ENCODE peak calls at places on chromosomes 11 and 22, in four cellular contexts. F is HepG2, D is K562, Z is SK-N-SH. C is an unnamed sample.
A peak's percentile ranks its signal among the peaks of the same experiment; 100 is the strongest.

GRCh38 chr11:14042686-14043440 is 80.3 kb downstream of the SPON1 start:
- DNase-seq in D (no peak), Z (no peak), F (no peak), C (no peak)

GRCh38 chr22:34808618-34809017 is 257.3 kb upstream of the ISX start:
- DNase-seq in D (no peak), F (no peak), Z (no peak), C (no peak)

GRCh38 chr11:120168108-120168959 is 30.4 kb upstream of the TRIM29 start:
- DNase-seq in F (no peak), Z (no peak), D (no peak), C (no peak)

GRCh38 chr11:61596539-61596938 is 15.7 kb upstream of the SYT7 start:
- DNase-seq in F (no peak), Z (no peak), D (no peak), C (no peak)

GRCh38 chr22:41092023-41092817 is at the start of gene EP300:
- DNase-seq in D (peak; percentile 77), Z (peak; percentile 72), F (peak; percentile 18), C (peak; percentile 69)

GRCh38 chr11:34749666-34750659 is 129.1 kb downstream of the EHF start:
- DNase-seq in F (no peak), D (no peak), Z (no peak), C (no peak)

GRCh38 chr11:64659417-64660144 is 63.4 kb downstream of the NRXN2 start:
- DNase-seq in F (peak; percentile 39), Z (no peak), D (peak; percentile 75), C (no peak)

GRCh38 chr11:76385903-76386302 is 4.8 kb downstream of the GVQW3 start:
- DNase-seq in Z (no peak), F (peak; percentile 78), D (no peak), C (no peak)

GRCh38 chr22:21626073-21626734 is 3.6 kb downstream of the YDJC start:
- DNase-seq in F (no peak), Z (no peak), D (no peak), C (no peak)

GRCh38 chr22:23130697-23131096 is 11.1 kb downstream of the RSPH14 start:
- DNase-seq in Z (no peak), F (no peak), D (peak; percentile 45), C (no peak)

GRCh38 chr22:40534379-40535188 is 101.9 kb downstream of the MRTFA start:
- DNase-seq in F (no peak), Z (no peak), D (no peak), C (no peak)

GRCh38 chr11:44949160-44950035 is 1.3 kb downstream of the TP53I11 start:
- DNase-seq in F (no peak), Z (peak; percentile 84), D (peak; percentile 48), C (peak; percentile 77)

GRCh38 chr11:132911186-132911585 is 621.1 kb downstream of the OPCML start:
- DNase-seq in Z (no peak), F (no peak), D (no peak), C (no peak)

GRCh38 chr11:125591659-125592304 is 870 bp upstream of the STT3A start:
- DNase-seq in Z (peak; percentile 55), D (peak; percentile 42), F (peak; percentile 10), C (peak; percentile 44)

GRCh38 chr11:64419818-64420485 is 61.0 kb downstream of the RPS6KA4 start:
- DNase-seq in Z (no peak), F (no peak), D (no peak), C (no peak)

GRCh38 chr11:43547411-43547718 is 133.2 kb upstream of the HSD17B12 start:
- DNase-seq in D (no peak), F (no peak), Z (no peak), C (peak; percentile 32)

GRCh38 chr11:48210052-48210451 is 6.6 kb upstream of the OR4B1 start:
- DNase-seq in D (no peak), F (peak; percentile 2), Z (no peak), C (no peak)

GRCh38 chr11:75275581-75275980 is 35.0 kb downstream of the TPBGL start:
- DNase-seq in Z (no peak), F (no peak), D (no peak), C (no peak)

GRCh38 chr11:7160814-7161489 is 72.2 kb downstream of the RBMXL2 start:
- DNase-seq in Z (no peak), F (no peak), D (no peak), C (no peak)

GRCh38 chr11:9314291-9315077 is at the start of gene TMEM41B:
- DNase-seq in F (peak; percentile 99), Z (peak; percentile 99), D (peak; percentile 99), C (peak; percentile 99)

GRCh38 chr11:69682221-69682620 is 7.1 kb upstream of the LTO1 start:
- DNase-seq in Z (no peak), F (no peak), D (no peak), C (no peak)

GRCh38 chr11:77522215-77522614 is 48.3 kb upstream of the PAK1 start:
- DNase-seq in F (no peak), D (no peak), Z (no peak), C (no peak)

GRCh38 chr11:6402061-6402470 is 11.8 kb downstream of the SMPD1 start:
- DNase-seq in F (peak; percentile 59), Z (no peak), D (no peak), C (no peak)

GRCh38 chr11:18709414-18709813 is 10.8 kb downstream of the TMEM86A start:
- DNase-seq in Z (no peak), D (no peak), F (no peak), C (no peak)

GRCh38 chr11:27722117-27722844 is 22.0 kb upstream of the BDNF start:
- DNase-seq in Z (peak; percentile 64), F (no peak), D (no peak), C (peak; percentile 62)

GRCh38 chr22:30201970-30202369 is 44.6 kb downstream of the LIF start:
- DNase-seq in Z (no peak), D (no peak), F (no peak), C (no peak)

DNA sequence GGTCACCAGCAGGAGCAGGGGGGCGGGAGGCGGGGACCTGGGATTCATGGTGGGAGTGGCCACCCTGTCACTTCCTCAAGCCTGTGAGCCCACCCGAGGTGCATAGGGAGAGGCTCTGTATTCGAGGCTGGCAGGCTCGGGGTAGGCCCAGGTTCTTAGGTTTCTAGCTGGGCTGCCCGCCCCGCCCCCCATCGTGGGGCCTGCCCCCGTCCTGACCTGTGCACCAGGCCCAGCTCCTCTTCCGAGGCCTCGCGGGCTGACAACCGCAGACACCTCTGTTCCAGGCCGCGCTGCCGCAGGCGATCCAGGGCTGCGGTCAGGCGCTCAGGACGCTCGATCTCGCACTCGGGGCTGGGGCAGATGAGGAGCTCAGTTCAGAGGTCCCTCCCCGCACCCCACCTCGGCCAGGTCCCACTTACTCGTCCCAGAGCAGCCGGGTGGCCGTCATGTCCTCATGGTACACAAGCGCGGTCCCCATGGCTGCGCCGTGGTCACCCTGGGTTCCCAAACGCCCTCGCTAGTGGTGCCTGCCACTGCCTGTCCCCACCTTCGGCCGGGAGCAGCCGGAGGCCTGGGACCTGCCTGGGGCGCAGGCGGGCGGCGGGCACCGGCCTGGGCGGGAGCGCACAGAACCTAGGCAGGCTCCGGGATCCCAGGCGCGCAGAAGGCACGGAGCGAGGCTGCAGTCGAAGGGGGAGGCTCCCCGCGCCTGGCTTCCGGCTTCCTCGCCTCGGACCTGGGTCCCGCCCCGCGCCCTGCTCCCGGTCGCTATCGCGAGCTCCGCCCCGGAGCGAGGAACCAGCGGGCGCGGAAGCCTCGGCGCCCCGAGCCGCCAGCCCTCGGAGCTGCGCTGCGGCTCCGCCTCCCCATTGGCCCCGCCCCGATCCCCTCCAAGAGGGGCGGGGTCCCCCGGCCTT is at the start of gene HDAC10:
- DNase-seq in F (peak; percentile 56), Z (peak; percentile 94), D (peak; percentile 78), C (peak; percentile 89)
- TF ChIP-seq FOXJ3 in F (no peak), Z (no peak), D (no peak), C (no peak)

GRCh38 chr11:68213555-68214172 is 568 bp upstream of the KMT5B start:
- DNase-seq in F (peak; percentile 76), Z (peak; percentile 94), D (peak; percentile 85), C (peak; percentile 78)

GRCh38 chr11:68215087-68215445 is 2.0 kb upstream of the KMT5B start:
- DNase-seq in F (no peak), D (peak; percentile 27), Z (peak; percentile 25), C (no peak)

GRCh38 chr11:68213135-68213515 is at the start of gene KMT5B:
- DNase-seq in F (no peak), Z (peak; percentile 78), D (no peak), C (peak; percentile 61)

GRCh38 chr11:68215524-68216170 is 2.6 kb upstream of the KMT5B start:
- DNase-seq in F (no peak), D (no peak), Z (peak; percentile 12), C (no peak)

DNA sequence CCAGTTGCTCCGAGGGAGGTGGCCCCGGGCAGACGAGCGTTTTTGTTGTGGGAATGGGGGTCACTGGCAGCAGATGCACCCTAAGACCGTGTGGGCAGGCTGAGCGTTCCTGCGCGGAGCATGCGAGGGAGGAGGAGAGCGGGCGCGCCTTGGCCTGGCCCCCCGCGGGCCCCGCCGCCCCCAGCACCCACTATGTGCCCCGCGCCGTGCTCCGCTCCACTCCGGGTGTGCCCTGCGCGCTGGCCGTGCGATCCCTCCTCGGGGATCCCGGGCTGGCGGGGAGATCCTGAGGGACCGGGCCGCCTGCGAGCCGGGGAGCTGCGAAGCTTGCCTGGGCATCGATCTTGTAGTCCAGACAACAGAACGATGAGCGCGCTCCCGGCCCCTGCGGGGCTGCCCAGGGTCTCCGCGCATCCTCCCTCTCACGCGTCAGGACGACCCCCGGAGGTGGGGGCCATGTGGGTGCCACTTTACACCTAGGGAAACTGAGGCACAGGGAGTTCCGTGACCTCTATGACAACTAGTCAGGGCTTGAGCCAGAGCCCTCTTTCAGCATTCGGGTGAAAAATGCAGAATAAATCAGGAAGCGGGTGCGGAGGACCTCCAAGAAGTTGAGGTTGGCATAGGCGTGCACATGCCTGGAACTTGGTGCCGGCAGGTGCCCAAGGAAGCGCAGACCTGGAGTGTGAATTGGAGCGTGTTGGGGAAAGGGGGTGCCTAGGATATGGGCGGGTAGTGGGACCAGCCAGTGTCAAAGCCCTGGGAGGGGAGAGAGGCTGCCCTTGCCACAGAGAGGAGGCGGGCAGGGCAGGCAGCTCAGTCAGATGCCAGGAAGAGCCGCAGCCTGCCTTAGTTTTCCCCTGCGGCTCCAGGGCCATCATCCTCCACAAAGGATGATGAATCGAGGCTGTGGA is 1.3 kb upstream of the KMT5B start:
- DNase-seq in F (no peak), Z (peak; percentile 44), D (no peak), C (peak; percentile 35)
- TF ChIP-seq FOXJ3 in F (no peak), Z (no peak), D (no peak), C (no peak)

DNA sequence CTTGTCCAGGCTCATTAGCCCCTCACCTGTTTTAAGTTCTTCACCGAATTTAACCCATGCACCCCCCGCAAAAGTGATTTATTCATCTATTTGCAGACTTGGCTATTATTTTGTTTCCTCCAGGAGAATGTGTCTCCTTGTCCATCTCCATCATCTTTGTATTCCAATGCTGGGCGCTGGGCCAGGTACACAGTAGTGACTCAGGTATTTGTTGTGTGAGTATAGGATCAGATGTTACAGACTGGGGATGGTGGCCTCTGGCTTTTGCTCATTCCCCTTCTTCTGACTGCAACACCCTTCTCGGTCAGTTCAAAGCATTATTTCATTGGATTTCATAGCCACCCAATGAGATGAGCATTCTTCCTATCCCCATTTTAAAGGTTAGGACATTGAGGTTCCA is 408.2 kb downstream of the MN1 start:
- DNase-seq in Z (no peak), D (no peak), F (no peak), C (no peak)
- TF ChIP-seq FOXJ3 in Z (no peak), D (no peak), F (no peak), C (no peak)

DNA sequence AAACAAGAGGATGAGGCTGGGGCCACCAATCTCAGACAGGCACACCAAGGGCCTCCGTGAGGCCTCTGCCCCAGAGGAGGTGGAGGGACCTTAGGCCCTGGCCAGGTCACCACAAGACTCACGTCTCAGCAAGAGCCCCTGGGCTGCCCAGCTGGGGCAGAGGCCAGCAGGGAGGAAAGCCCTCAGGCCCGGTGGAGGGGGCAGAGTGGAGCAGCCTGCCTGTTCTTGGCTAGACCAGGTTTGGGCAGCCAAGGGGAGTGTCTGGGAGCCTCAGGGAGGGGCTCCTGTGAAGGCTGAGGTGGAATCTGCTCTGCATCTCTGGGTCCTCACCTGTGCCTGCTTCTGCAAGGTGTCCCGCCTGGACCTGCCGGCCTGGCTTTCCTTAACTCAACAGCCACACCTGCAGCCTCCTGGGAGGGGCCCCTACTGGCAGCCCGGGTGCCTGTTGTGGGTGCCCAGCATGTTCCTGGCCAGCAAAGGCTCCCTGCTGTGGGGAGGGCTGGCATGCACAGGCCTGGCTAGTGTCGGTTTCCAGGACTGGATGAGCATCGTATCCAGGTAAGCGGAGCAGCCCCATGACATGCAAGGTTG is 11.9 kb downstream of the TTLL12 start:
- DNase-seq in Z (no peak), F (no peak), D (no peak), C (no peak)
- TF ChIP-seq FOXJ3 in Z (no peak), F (no peak), D (no peak), C (no peak)

C was measured in WTC11.